ENCODE peak calls at places on chromosome 11, in eight cellular contexts. S, G, N, Y, T, H, K and P are unnamed samples.

GRCh38 chr11:65773784-65774411 is 6.9 kb downstream of the AP5B1 start:
- DNase-seq in T (no peak), S (no peak), H (no peak), K (no peak), N (no peak), G (no peak), Y (no peak), P (no peak)

GRCh38 chr11:112085822-112086421 is 634 bp downstream of the TIMM8B start:
- DNase-seq in G (no peak), T (no peak), N (peak), H (no peak), S (no peak), K (peak), Y (no peak), P (no peak)

GRCh38 chr11:112785104-112785503 is 176.1 kb upstream of the NCAM1 start:
- DNase-seq in K (no peak), H (no peak), S (no peak), Y (no peak), G (peak), N (no peak), T (no peak), P (no peak)

GRCh38 chr11:107705027-107705426 is 6.8 kb downstream of the SLN start:
- DNase-seq in T (no peak), S (no peak), N (no peak), H (no peak), G (peak), Y (no peak), K (no peak), P (no peak)

GRCh38 chr11:46611526-46612304 is 5.3 kb downstream of the HARBI1 start:
- DNase-seq in T (no peak), N (no peak), S (no peak), Y (no peak), K (no peak), G (no peak), H (no peak), P (no peak)

GRCh38 chr11:36564376-36565032 is 3.3 kb upstream of the RAG1 start:
- DNase-seq in G (peak), T (no peak), Y (no peak), S (peak), K (peak), H (no peak), N (peak), P (no peak)

GRCh38 chr11:64566042-64566914 is 24.7 kb upstream of the SLC22A12 start:
- DNase-seq in H (no peak), N (peak), Y (no peak), K (peak), T (no peak), G (peak), S (peak), P (peak)

GRCh38 chr11:75288846-75289760 is 48.5 kb downstream of the TPBGL start:
- DNase-seq in Y (no peak), K (no peak), N (no peak), H (no peak), T (no peak), S (no peak), G (peak), P (no peak)

GRCh38 chr11:117122546-117122945 is 21.5 kb upstream of the PAFAH1B2 start:
- DNase-seq in G (no peak), H (no peak), S (no peak), T (no peak), Y (no peak), N (no peak), K (no peak), P (no peak)

GRCh38 chr11:38460901-38461300 is 1862.9 kb upstream of the RAG2 start:
- DNase-seq in N (no peak), G (peak), Y (no peak), T (no peak), K (peak), H (no peak), S (peak), P (no peak)

GRCh38 chr11:10452211-10452767 is 2.8 kb upstream of the AMPD3 start:
- DNase-seq in S (no peak), Y (no peak), G (no peak), K (peak), N (no peak), H (no peak), T (no peak), P (no peak)

GRCh38 chr11:12121504-12121903 is 11.1 kb downstream of the MICAL2 start:
- DNase-seq in N (no peak), K (peak), G (no peak), Y (no peak), S (no peak), H (no peak), T (no peak), P (no peak)

GRCh38 chr11:3132831-3133455 is 32.2 kb downstream of the OSBPL5 start:
- DNase-seq in N (no peak), K (no peak), Y (no peak), S (no peak), T (no peak), G (no peak), H (no peak), P (peak)

GRCh38 chr11:73141031-73141308 is 1.1 kb downstream of the FCHSD2 start:
- DNase-seq in S (no peak), N (peak), T (no peak), G (no peak), Y (no peak), K (peak), H (no peak), P (no peak)

GRCh38 chr11:72722050-72722748 is 30.0 kb downstream of the ARAP1 start:
- DNase-seq in Y (peak), K (peak), G (peak), S (peak), N (peak), T (peak), H (peak), P (peak)

GRCh38 chr11:119374632-119375394 is 6.7 kb downstream of the USP2 start:
- DNase-seq in T (no peak), H (no peak), S (no peak), N (no peak), K (no peak), Y (no peak), G (no peak), P (no peak)

GRCh38 chr11:69485337-69486041 is 4.0 kb downstream of the LINC01488 start:
- DNase-seq in Y (no peak), T (no peak), H (no peak), S (no peak), G (no peak), N (no peak), K (no peak), P (no peak)

GRCh38 chr11:14414470-14415461 is 55.8 kb upstream of the RRAS2 start:
- DNase-seq in Y (peak), H (peak), G (no peak), N (no peak), T (peak), K (no peak), S (peak), P (no peak)

GRCh38 chr11:64765841-64766682 is 6.3 kb upstream of the PYGM start:
- DNase-seq in Y (no peak), H (no peak), N (no peak), K (no peak), T (no peak), S (no peak), G (no peak), P (no peak)

GRCh38 chr11:76493626-76494539 is 49.1 kb downstream of the EMSY start:
- DNase-seq in T (no peak), S (no peak), Y (no peak), H (no peak), N (no peak), G (no peak), K (no peak), P (no peak)

GRCh38 chr11:12130180-12130980 is 20.0 kb downstream of the MICAL2 start:
- DNase-seq in N (no peak), G (no peak), H (no peak), K (no peak), T (no peak), Y (no peak), S (no peak), P (no peak)

GRCh38 chr11:12303431-12304149 is 73.8 kb upstream of the PARVA start:
- DNase-seq in G (no peak), T (no peak), S (no peak), H (no peak), K (no peak), N (no peak), Y (no peak), P (no peak)

GRCh38 chr11:29159552-29160465 is 857.0 kb downstream of the KCNA4 start:
- DNase-seq in H (no peak), S (peak), G (peak), Y (no peak), K (peak), N (peak), T (no peak), P (peak)

GRCh38 chr11:63240098-63240497 is 3.3 kb downstream of the SLC22A25 start:
- DNase-seq in S (no peak), H (no peak), K (no peak), G (peak), T (no peak), Y (no peak), N (no peak), P (no peak)

GRCh38 chr11:43756575-43756974 is 76.0 kb downstream of the HSD17B12 start:
- DNase-seq in H (no peak), G (peak), T (no peak), K (no peak), Y (no peak), N (no peak), S (no peak), P (no peak)

GRCh38 chr11:34284166-34284565 is 73.6 kb downstream of the ABTB2 start:
- DNase-seq in S (no peak), T (no peak), G (no peak), H (no peak), K (no peak), Y (no peak), N (no peak), P (no peak)

GRCh38 chr11:77557553-77557952 is 32.2 kb upstream of the AQP11 start:
- DNase-seq in H (no peak), S (peak), N (peak), G (no peak), K (peak), Y (no peak), T (no peak), P (no peak)

GRCh38 chr11:72012897-72013721 is 14.4 kb downstream of the IL18BP start:
- DNase-seq in Y (no peak), G (peak), N (no peak), T (no peak), S (no peak), H (no peak), K (no peak), P (no peak)

GRCh38 chr11:27558401-27558800 is 51.8 kb upstream of the LIN7C start:
- DNase-seq in K (no peak), Y (no peak), G (no peak), S (no peak), T (no peak), N (no peak), H (no peak), P (no peak)

GRCh38 chr11:83037877-83038276 is 33.8 kb downstream of the RAB30 start:
- DNase-seq in S (no peak), H (no peak), G (peak), Y (no peak), T (no peak), K (no peak), N (no peak), P (no peak)

GRCh38 chr11:1660025-1660867 is 30.7 kb downstream of the KRTAP5-5 start:
- DNase-seq in H (no peak), Y (no peak), T (no peak), N (no peak), S (no peak), K (no peak), G (no peak), P (no peak)

GRCh38 chr11:4191031-4191571 is 96.5 kb downstream of the RRM1 start:
- DNase-seq in H (no peak), N (no peak), K (no peak), G (no peak), S (no peak), Y (no peak), T (no peak), P (no peak)